ENCODE peak calls at places on chromosome 2, in five cellular contexts. Q is stromal cell of bone marrow; I is effector CD4-positive, alpha-beta T cell; G is stimulated activated CD4-positive, alpha-beta T cell treated with anti-CD3 and anti-CD28 coated beads, TNF-alpha, amount 100 ng/mL, for 4 hours; L is GM04503. C is an unnamed sample.
A peak's percentile ranks its signal among the peaks of the same experiment; 100 is the strongest.

GRCh38 chr2:11941201-11942041 is 195.0 kb downstream of the LPIN1 start:
- DNase-seq in Q (no peak), L (no peak), G (no peak), I (no peak), C (no peak)

GRCh38 chr2:19776941-19777514 is 124.8 kb downstream of the TTC32 start:
- DNase-seq in G (no peak), L (no peak), Q (no peak), I (no peak), C (no peak)

GRCh38 chr2:208570066-208570465 is 163.5 kb downstream of the PTH2R start:
- DNase-seq in I (no peak), L (no peak), G (no peak), Q (no peak), C (no peak)

GRCh38 chr2:237888389-237888788 is 29.0 kb downstream of the RAMP1 start:
- DNase-seq in L (peak; percentile 24), Q (peak; percentile 59), I (no peak), G (no peak), C (no peak)

GRCh38 chr2:10346929-10347558 is 44.3 kb downstream of the HPCAL1 start:
- DNase-seq in L (no peak), Q (no peak), I (no peak), G (no peak), C (no peak)

GRCh38 chr2:145845207-145845894 is 1325.4 kb upstream of the ZEB2 start:
- DNase-seq in I (no peak), G (no peak), L (no peak), Q (peak; percentile 33), C (no peak)

GRCh38 chr2:54673501-54673998 is 49.9 kb upstream of the EML6 start:
- DNase-seq in L (no peak), I (no peak), Q (peak; percentile 57), G (no peak), C (no peak)

GRCh38 chr2:137937246-137937645 is 27.0 kb upstream of the HNMT start:
- DNase-seq in I (no peak), G (no peak), L (no peak), Q (no peak), C (no peak)

GRCh38 chr2:88540346-88540745 is 86.9 kb downstream of the EIF2AK3 start:
- DNase-seq in G (no peak), Q (peak; percentile 51), L (peak; percentile 37), I (no peak), C (no peak)

GRCh38 chr2:150230616-150231015 is 256.9 kb downstream of the RND3 start:
- DNase-seq in I (no peak), G (no peak), L (no peak), Q (no peak), C (no peak)

GRCh38 chr2:150136407-150136806 is 351.1 kb downstream of the RND3 start:
- DNase-seq in I (no peak), G (no peak), L (no peak), Q (peak; percentile 52), C (no peak)

GRCh38 chr2:1628893-1629292 is 115.4 kb downstream of the PXDN start:
- DNase-seq in G (no peak), L (no peak), I (no peak), Q (peak; percentile 63), C (no peak)

GRCh38 chr2:165872101-165872791 is 78.2 kb upstream of the GALNT3 start:
- DNase-seq in I (no peak), L (peak; percentile 45), Q (no peak), G (no peak), C (no peak)